ENCODE peak calls at places on chromosomes 3 and 15, in ten cellular contexts. R, K, N, J, V, I, G, L, T and Z are unnamed samples.
A peak's percentile ranks its signal among the peaks of the same experiment; 100 is the strongest.

GRCh38 chr15:64045774-64046346 is 425 bp downstream of the DAPK2 start:
- DNase-seq in R (no peak), K (peak; percentile 45), N (no peak), J (no peak), V (peak; percentile 26), I (peak; percentile 13), G (no peak), L (no peak), T (peak; percentile 81), Z (no peak)

GRCh38 chr3:98513136-98513535 is 9.6 kb downstream of the CLDND1 start:
- DNase-seq in R (no peak), K (no peak), N (peak; percentile 12), J (no peak), V (no peak), I (no peak), G (no peak), L (no peak), T (no peak), Z (no peak)

GRCh38 chr15:78209646-78210348 is 24.6 kb downstream of the ACSBG1 start:
- DNase-seq in R (no peak), K (peak; percentile 15), N (no peak), J (peak; percentile 12), V (no peak), I (no peak), G (no peak), L (no peak), T (no peak), Z (no peak)

GRCh38 chr3:168859143-168859542 is 763.4 kb upstream of the GOLIM4 start:
- DNase-seq in R (no peak), K (no peak), N (no peak), J (no peak), V (no peak), I (no peak), G (no peak), L (no peak), T (no peak), Z (no peak)

GRCh38 chr3:32340639-32341365 is 50.9 kb upstream of the CMTM7 start:
- DNase-seq in R (no peak), K (no peak), N (no peak), J (no peak), V (no peak), I (no peak), G (no peak), L (no peak), T (no peak), Z (no peak)

GRCh38 chr3:57778499-57778898 is 22.4 kb downstream of the SLMAP start:
- DNase-seq in R (no peak), K (no peak), N (peak; percentile 13), J (no peak), V (no peak), I (no peak), G (no peak), L (no peak), T (no peak), Z (no peak)

GRCh38 chr3:132598181-132598580 is 1.1 kb downstream of the ACKR4 start:
- DNase-seq in R (no peak), K (no peak), N (no peak), J (no peak), V (no peak), I (no peak), G (no peak), L (no peak), T (no peak), Z (no peak)

GRCh38 chr3:174202561-174202960 is 656.6 kb upstream of the NAALADL2 start:
- DNase-seq in R (no peak), K (no peak), N (peak; percentile 57), J (no peak), V (no peak), I (no peak), G (peak; percentile 15), L (no peak), T (no peak), Z (no peak)

GRCh38 chr15:70190965-70191364 is 93.2 kb upstream of the TLE3 start:
- DNase-seq in R (no peak), K (no peak), N (no peak), J (no peak), V (no peak), I (no peak), G (no peak), L (no peak), T (peak; percentile 51), Z (no peak)

GRCh38 chr3:184941408-184941807 is 129.4 kb downstream of the VPS8 start:
- DNase-seq in R (no peak), K (no peak), N (no peak), J (no peak), V (no peak), I (no peak), G (no peak), L (no peak), T (no peak), Z (no peak)

GRCh38 chr15:69434236-69434635 is 18.4 kb upstream of the RPLP1 start:
- DNase-seq in R (no peak), K (no peak), N (no peak), J (no peak), V (no peak), I (no peak), G (no peak), L (no peak), T (no peak), Z (no peak)

GRCh38 chr3:192422998-192423349 is 304.4 kb downstream of the FGF12 start:
- DNase-seq in R (no peak), K (no peak), N (no peak), J (no peak), V (no peak), I (no peak), G (peak; percentile 44), L (no peak), T (no peak), Z (no peak)

GRCh38 chr3:30002782-30003181 is 603.6 kb upstream of the TGFBR2 start:
- DNase-seq in R (no peak), K (no peak), N (peak; percentile 18), J (no peak), V (no peak), I (no peak), G (no peak), L (no peak), T (no peak), Z (no peak)

GRCh38 chr3:140953028-140953960 is 11.7 kb downstream of the SLC25A36 start:
- DNase-seq in R (no peak), K (no peak), N (peak; percentile 81), J (no peak), V (no peak), I (no peak), G (peak; percentile 20), L (no peak), T (no peak), Z (no peak)

GRCh38 chr15:44573386-44573785 is 36.4 kb downstream of the EIF3J start:
- DNase-seq in R (no peak), K (no peak), N (peak; percentile 10), J (no peak), V (no peak), I (no peak), G (no peak), L (no peak), T (no peak), Z (no peak)

GRCh38 chr15:47300035-47300434 is 417.3 kb upstream of the SEMA6D start:
- DNase-seq in R (no peak), K (no peak), N (no peak), J (no peak), V (no peak), I (no peak), G (no peak), L (no peak), T (no peak), Z (no peak)

GRCh38 chr3:112437146-112438022 is 61.9 kb downstream of the BTLA start:
- DNase-seq in R (no peak), K (no peak), N (peak; percentile 58), J (no peak), V (no peak), I (no peak), G (peak; percentile 5), L (no peak), T (no peak), Z (no peak)

GRCh38 chr3:127764841-127765362 is 57.4 kb downstream of the MGLL start:
- DNase-seq in R (no peak), K (no peak), N (peak; percentile 79), J (no peak), V (no peak), I (no peak), G (no peak), L (no peak), T (no peak), Z (no peak)

GRCh38 chr3:123076496-123077418 is 9.9 kb downstream of the PDIA5 start:
- DNase-seq in R (no peak), K (peak; percentile 73), N (no peak), J (no peak), V (no peak), I (no peak), G (no peak), L (no peak), T (peak; percentile 90), Z (no peak)

GRCh38 chr15:66483131-66483566 is 14.4 kb downstream of the SNAPC5 start:
- DNase-seq in R (no peak), K (no peak), N (peak; percentile 52), J (no peak), V (no peak), I (no peak), G (peak; percentile 85), L (no peak), T (no peak), Z (no peak)

GRCh38 chr15:99983171-99983891 is 250.1 kb upstream of the LYSMD4 start:
- DNase-seq in R (no peak), K (no peak), N (no peak), J (no peak), V (no peak), I (no peak), G (no peak), L (no peak), T (peak; percentile 42), Z (no peak)

GRCh38 chr15:82127581-82127980 is 81.8 kb upstream of the MEX3B start:
- DNase-seq in R (no peak), K (no peak), N (no peak), J (no peak), V (no peak), I (no peak), G (no peak), L (no peak), T (no peak), Z (no peak)

GRCh38 chr15:61309236-61310016 is 80.3 kb upstream of the RORA start:
- DNase-seq in R (no peak), K (no peak), N (no peak), J (no peak), V (no peak), I (no peak), G (no peak), L (no peak), T (no peak), Z (no peak)

GRCh38 chr3:194284351-194284750 is 66.8 kb downstream of the CPN2 start:
- DNase-seq in R (no peak), K (no peak), N (no peak), J (no peak), V (no peak), I (no peak), G (no peak), L (no peak), T (peak; percentile 39), Z (no peak)